ENCODE peak calls at places on chromosomes 5 and 9, in ten cellular contexts. V, K, O, H, X, J, Q, N, D and I are unnamed samples.

GRCh38 chr5:179262126-179262920 is 82.9 kb downstream of the ADAMTS2 start:
- DNase-seq in V (peak; percentile 24), K (no peak), O (no peak), H (peak; percentile 59), X (no peak), J (no peak), Q (no peak), N (no peak), D (no peak), I (no peak)

GRCh38 chr5:97049175-97049574 is 93.2 kb downstream of the LIX1 start:
- DNase-seq in V (no peak), K (no peak), O (no peak), H (no peak), X (no peak), J (no peak), Q (no peak), N (no peak), D (no peak), I (no peak)

GRCh38 chr9:99187311-99187710 is 34.4 kb downstream of the ALG2 start:
- DNase-seq in V (no peak), K (no peak), O (no peak), H (no peak), X (no peak), J (no peak), Q (no peak), N (peak; percentile 40), D (no peak), I (peak; percentile 53)

GRCh38 chr9:29211681-29212589 is 1638.7 kb upstream of the C9orf72 start:
- DNase-seq in V (no peak), K (peak; percentile 60), O (peak; percentile 47), H (no peak), X (peak; percentile 50), J (peak; percentile 88), Q (no peak), N (no peak), D (peak; percentile 65), I (no peak)

GRCh38 chr5:77292026-77292757 is 81.7 kb downstream of the PDE8B start:
- DNase-seq in V (no peak), K (no peak), O (no peak), H (no peak), X (peak; percentile 76), J (no peak), Q (no peak), N (no peak), D (no peak), I (no peak)

GRCh38 chr9:127717766-127718165 is 1.9 kb downstream of the TTC16 start:
- DNase-seq in V (no peak), K (no peak), O (no peak), H (no peak), X (no peak), J (no peak), Q (no peak), N (no peak), D (no peak), I (no peak)

GRCh38 chr9:96126321-96126881 is 175.6 kb downstream of the HSD17B3 start:
- DNase-seq in V (no peak), K (no peak), O (no peak), H (no peak), X (no peak), J (no peak), Q (no peak), N (no peak), D (no peak), I (no peak)

GRCh38 chr5:80569961-80570786 is at the start of gene ANKRD34B:
- DNase-seq in V (no peak), K (peak; percentile 76), O (peak; percentile 38), H (no peak), X (peak; percentile 26), J (peak; percentile 50), Q (no peak), N (no peak), D (peak; percentile 42), I (no peak)

GRCh38 chr9:27654629-27655285 is 81.5 kb upstream of the C9orf72 start:
- DNase-seq in V (no peak), K (no peak), O (no peak), H (no peak), X (no peak), J (no peak), Q (no peak), N (no peak), D (no peak), I (no peak)

GRCh38 chr5:151622367-151623097 is 31.4 kb upstream of the FAT2 start:
- DNase-seq in V (no peak), K (no peak), O (no peak), H (no peak), X (peak; percentile 65), J (no peak), Q (no peak), N (no peak), D (no peak), I (no peak)

GRCh38 chr5:133928690-133929393 is 39.6 kb downstream of the C5orf15 start:
- DNase-seq in V (no peak), K (no peak), O (no peak), H (no peak), X (no peak), J (no peak), Q (no peak), N (peak; percentile 47), D (no peak), I (peak; percentile 63)

GRCh38 chr9:81490605-81491331 is 198.6 kb downstream of the TLE1 start:
- DNase-seq in V (no peak), K (no peak), O (peak; percentile 12), H (no peak), X (peak; percentile 55), J (no peak), Q (peak; percentile 41), N (no peak), D (no peak), I (no peak)

GRCh38 chr9:126125577-126125976 is 201.1 kb upstream of the MVB12B start:
- DNase-seq in V (no peak), K (no peak), O (no peak), H (no peak), X (no peak), J (no peak), Q (no peak), N (no peak), D (no peak), I (no peak)

GRCh38 chr9:34994429-34995287 is 5.1 kb downstream of the DNAJB5 start:
- DNase-seq in V (no peak), K (peak; percentile 84), O (peak; percentile 58), H (no peak), X (peak; percentile 71), J (peak; percentile 72), Q (no peak), N (no peak), D (no peak), I (no peak)

GRCh38 chr9:115127191-115127817 is 9.3 kb upstream of the TNC start:
- DNase-seq in V (no peak), K (no peak), O (no peak), H (no peak), X (no peak), J (peak; percentile 62), Q (no peak), N (no peak), D (no peak), I (no peak)

GRCh38 chr9:111890254-111890791 is 6.3 kb upstream of the UGCG start:
- DNase-seq in V (no peak), K (no peak), O (no peak), H (no peak), X (no peak), J (no peak), Q (no peak), N (no peak), D (no peak), I (no peak)

GRCh38 chr5:137461636-137462596 is 37.2 kb downstream of the SPOCK1 start:
- DNase-seq in V (no peak), K (peak; percentile 31), O (no peak), H (no peak), X (no peak), J (no peak), Q (no peak), N (no peak), D (no peak), I (no peak)

GRCh38 chr9:16986441-16987387 is 116.2 kb upstream of the BNC2 start:
- DNase-seq in V (no peak), K (no peak), O (no peak), H (no peak), X (peak; percentile 76), J (no peak), Q (no peak), N (no peak), D (no peak), I (no peak)

GRCh38 chr5:135251099-135251498 is 147.9 kb downstream of the MACROH2A1 start:
- DNase-seq in V (no peak), K (no peak), O (no peak), H (no peak), X (no peak), J (no peak), Q (no peak), N (no peak), D (peak; percentile 30), I (no peak)

GRCh38 chr9:131233989-131234388 is 42.3 kb downstream of the FAM78A start:
- DNase-seq in V (no peak), K (no peak), O (no peak), H (no peak), X (no peak), J (no peak), Q (no peak), N (no peak), D (no peak), I (no peak)
- H3K4me1 ChIP-seq in V (peaks cover 17% of the 10 kb centered on the region), K (peaks cover 7% of the 10 kb centered on the region), O (no peaks in the 10 kb centered on the region), H (peaks cover 13% of the 10 kb centered on the region), X (peaks cover 10% of the 10 kb centered on the region), J (peaks cover 11% of the 10 kb centered on the region), Q (no peaks in the 10 kb centered on the region), N (peaks cover 9% of the 10 kb centered on the region), D (peaks cover 13% of the 10 kb centered on the region), I (peaks cover 11% of the 10 kb centered on the region)

GRCh38 chr5:172844577-172844838 is 10.5 kb downstream of the ERGIC1 start:
- DNase-seq in V (no peak), K (no peak), O (no peak), H (no peak), X (no peak), J (no peak), Q (no peak), N (no peak), D (no peak), I (no peak)
- H3K4me1 ChIP-seq in V (peaks cover 15% of the 10 kb centered on the region), K (no peaks in the 10 kb centered on the region), O (peaks cover 85% of the 10 kb centered on the region), H (peaks cover 32% of the 10 kb centered on the region), X (peaks cover 13% of the 10 kb centered on the region), J (peaks cover 4% of the 10 kb centered on the region), Q (no peaks in the 10 kb centered on the region), N (peaks cover 12% of the 10 kb centered on the region), D (peaks cover 10% of the 10 kb centered on the region), I (peaks cover 12% of the 10 kb centered on the region)

DNA sequence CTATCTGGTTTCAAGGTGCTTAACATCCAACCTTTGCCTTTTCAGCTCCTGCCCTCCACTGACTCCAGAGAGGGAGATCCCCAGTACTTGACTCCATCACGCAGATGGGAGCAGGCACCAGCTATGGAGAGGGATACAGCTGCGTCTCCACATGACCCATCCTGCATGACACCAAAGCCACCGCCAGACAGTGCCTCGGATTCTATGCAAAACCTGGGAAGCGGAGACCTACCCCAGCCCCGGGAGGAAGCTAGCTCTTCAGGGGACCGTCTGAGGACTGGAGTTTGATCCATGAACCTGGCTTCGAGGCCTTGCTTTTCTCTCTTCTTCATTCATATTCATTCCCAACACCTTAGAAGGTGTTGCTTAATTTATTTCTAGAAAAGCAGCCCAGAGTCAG is 24.8 kb downstream of the HRH2 start:
- DNase-seq in V (no peak), K (no peak), O (no peak), H (no peak), X (no peak), J (no peak), Q (no peak), N (no peak), D (no peak), I (no peak)
- H3K4me1 ChIP-seq in V (peaks cover 13% of the 10 kb centered on the region), K (no peaks in the 10 kb centered on the region), O (no peaks in the 10 kb centered on the region), H (peaks cover 20% of the 10 kb centered on the region), X (no peaks in the 10 kb centered on the region), J (no peaks in the 10 kb centered on the region), Q (no peaks in the 10 kb centered on the region), N (no peaks in the 10 kb centered on the region), D (peaks cover 3% of the 10 kb centered on the region), I (no peaks in the 10 kb centered on the region)

GRCh38 chr9:131732061-131732526 is 7.8 kb downstream of the RAPGEF1 start:
- DNase-seq in V (no peak), K (no peak), O (no peak), H (peak; percentile 80), X (peak; percentile 96), J (no peak), Q (no peak), N (no peak), D (no peak), I (no peak)
- H3K4me1 ChIP-seq in V (peaks cover 66% of the 10 kb centered on the region), K (peaks cover 10% of the 10 kb centered on the region), O (peaks cover 86% of the 10 kb centered on the region), H (peaks cover 79% of the 10 kb centered on the region), X (peaks cover 56% of the 10 kb centered on the region), J (peaks cover 50% of the 10 kb centered on the region), Q (peaks cover 58% of the 10 kb centered on the region), N (peaks cover 97% of the 10 kb centered on the region), D (peaks cover 19% of the 10 kb centered on the region), I (peaks cover 43% of the 10 kb centered on the region)